ENCODE peak calls at places on chromosomes 6 and 20, in seven cellular contexts. W, N, H, Q, G, P and D are unnamed samples.

GRCh38 chr6:150537481-150537880 is 62.2 kb upstream of the PLEKHG1 start:
- DNase-seq in P (no peak), H (no peak), G (no peak), W (no peak), N (no peak), Q (no peak), D (no peak)

GRCh38 chr6:11172501-11173337 is 59.7 kb downstream of the NEDD9 start:
- DNase-seq in Q (peak; percentile 59), H (peak; percentile 63), G (peak; percentile 66), N (no peak), W (peak; percentile 95), P (no peak), D (peak; percentile 24)

GRCh38 chr6:112087916-112088315 is 525 bp downstream of the FAM229B start:
- DNase-seq in H (no peak), G (no peak), N (no peak), P (no peak), W (no peak), Q (no peak), D (no peak)

GRCh38 chr20:24837721-24838456 is 111.2 kb upstream of the CST7 start:
- DNase-seq in H (no peak), W (no peak), P (no peak), Q (no peak), N (no peak), G (no peak), D (no peak)

GRCh38 chr6:138242987-138243592 is 24.8 kb upstream of the PBOV1 start:
- DNase-seq in G (no peak), W (no peak), N (no peak), P (no peak), Q (no peak), H (no peak), D (no peak)

GRCh38 chr6:68634503-68635411 is at the start of gene ADGRB3:
- DNase-seq in P (no peak), G (peak; percentile 28), Q (peak; percentile 88), W (peak; percentile 74), N (peak; percentile 32), H (peak; percentile 93), D (peak; percentile 48)

GRCh38 chr6:139117734-139118133 is 17.1 kb upstream of the HECA start:
- DNase-seq in P (no peak), W (no peak), N (no peak), H (no peak), G (no peak), Q (no peak), D (no peak)

GRCh38 chr6:136360783-136361182 is 71.1 kb upstream of the BCLAF1 start:
- DNase-seq in P (no peak), Q (no peak), N (no peak), H (no peak), G (no peak), W (no peak), D (no peak)

GRCh38 chr6:26490576-26490964 is 9.5 kb upstream of the BTN1A1 start:
- DNase-seq in P (no peak), Q (no peak), H (no peak), G (no peak), N (no peak), W (no peak), D (no peak)

DNA sequence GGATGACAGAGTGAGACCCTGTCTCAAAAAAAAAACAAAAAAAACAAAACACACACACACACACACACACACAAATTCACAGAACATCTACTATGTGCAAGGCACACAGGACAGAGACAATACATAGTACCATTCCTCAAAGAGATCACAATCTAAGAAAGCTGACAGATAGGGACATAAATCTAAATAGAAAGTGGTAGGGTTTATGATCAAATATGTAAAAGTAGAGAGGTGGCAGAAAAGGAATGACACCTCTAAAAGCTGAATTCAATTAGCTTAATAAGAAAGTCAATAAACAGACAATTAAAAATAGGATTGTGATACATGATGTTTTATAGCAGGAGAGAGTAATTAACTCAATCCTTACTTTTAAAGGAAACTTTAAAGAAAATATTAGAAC is 41.5 kb downstream of the USP45 start:
- DNase-seq in W (no peak), P (no peak), G (no peak), N (no peak), H (no peak), Q (no peak), D (no peak)
- TF ChIP-seq TAF1 in W (no peak), P (no peak), G (no peak), N (no peak), H (no peak), Q (no peak), D (no peak)

GRCh38 chr20:61417221-61417941 is 165.3 kb downstream of the CDH4 start:
- DNase-seq in G (no peak), H (no peak), P (no peak), N (no peak), W (no peak), Q (no peak), D (no peak)

GRCh38 chr20:61419501-61419900 is 167.4 kb downstream of the CDH4 start:
- DNase-seq in W (no peak), Q (no peak), P (no peak), G (no peak), N (no peak), H (no peak), D (no peak)

GRCh38 chr20:61420056-61420455 is 168.0 kb downstream of the CDH4 start:
- DNase-seq in G (no peak), Q (no peak), H (no peak), N (no peak), P (no peak), W (no peak), D (no peak)

GRCh38 chr20:61420781-61421180 is 168.7 kb downstream of the CDH4 start:
- DNase-seq in N (no peak), H (no peak), P (no peak), W (no peak), G (no peak), Q (no peak), D (no peak)

GRCh38 chr20:61419010-61419409 is 166.9 kb downstream of the CDH4 start:
- DNase-seq in P (no peak), G (no peak), W (no peak), H (no peak), Q (no peak), N (no peak), D (no peak)
- TF ChIP-seq POLR2AphosphoS5 in P (no peak), G (no peak), W (no peak), H (no peak), Q (no peak), N (no peak), D (no peak)

GRCh38 chr6:1726341-1726763 is 116.6 kb downstream of the FOXC1 start:
- DNase-seq in Q (no peak), N (no peak), W (no peak), G (no peak), H (no peak), P (no peak), D (no peak)

GRCh38 chr6:1724616-1725015 is 114.9 kb downstream of the FOXC1 start:
- DNase-seq in Q (no peak), W (no peak), G (no peak), H (no peak), N (no peak), P (no peak), D (no peak)

GRCh38 chr6:1720620-1721322 is 111.1 kb downstream of the FOXC1 start:
- DNase-seq in G (no peak), Q (no peak), N (no peak), P (no peak), W (no peak), H (peak; percentile 72), D (no peak)

GRCh38 chr6:1722801-1723200 is 113.1 kb downstream of the FOXC1 start:
- DNase-seq in P (no peak), G (no peak), Q (no peak), N (no peak), H (no peak), W (no peak), D (no peak)

GRCh38 chr6:1724124-1724523 is 114.4 kb downstream of the FOXC1 start:
- DNase-seq in H (no peak), W (no peak), P (no peak), G (no peak), N (no peak), Q (no peak), D (no peak)
- TF ChIP-seq TAF1 in H (no peak), W (no peak), P (no peak), G (no peak), N (no peak), Q (no peak), D (no peak)

DNA sequence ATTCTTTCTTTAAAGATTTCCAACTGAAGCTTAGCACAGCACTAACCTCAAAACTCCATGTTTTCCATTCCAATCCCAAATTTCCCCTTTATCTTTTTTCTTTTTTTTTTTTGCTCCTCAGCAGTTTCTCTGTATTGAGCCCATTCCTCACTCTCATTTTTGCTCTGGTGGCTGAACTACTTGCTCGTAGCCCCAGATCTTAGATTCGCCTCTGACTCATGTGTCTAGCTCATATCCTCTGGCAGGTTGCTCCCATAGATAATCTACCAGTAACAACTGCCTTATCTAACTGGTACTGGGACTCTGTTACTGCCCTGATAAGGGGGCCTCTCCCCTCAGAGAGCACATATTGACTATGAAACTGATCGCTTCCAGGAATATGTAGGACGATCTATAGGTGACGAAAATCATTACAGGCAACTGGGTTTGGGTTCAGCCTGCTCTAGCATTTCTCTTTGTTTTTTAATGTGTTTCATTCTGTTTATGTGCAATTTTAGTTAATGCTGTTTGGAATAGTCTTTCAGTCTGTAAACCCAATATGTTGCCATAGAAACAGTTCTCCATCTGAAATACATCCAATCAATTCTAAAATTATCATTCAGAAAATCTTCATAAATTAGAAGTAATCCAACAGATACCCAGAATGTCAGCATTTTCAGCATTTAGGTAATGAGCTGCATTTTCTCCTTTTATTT is 34.6 kb upstream of the COL9A1 start:
- DNase-seq in H (no peak), G (no peak), N (no peak), W (no peak), P (no peak), Q (peak; percentile 93), D (no peak)
- TF ChIP-seq POLR2AphosphoS5 in H (no peak), G (no peak), N (no peak), W (no peak), P (no peak), Q (peak; percentile 100), D (no peak)

DNA sequence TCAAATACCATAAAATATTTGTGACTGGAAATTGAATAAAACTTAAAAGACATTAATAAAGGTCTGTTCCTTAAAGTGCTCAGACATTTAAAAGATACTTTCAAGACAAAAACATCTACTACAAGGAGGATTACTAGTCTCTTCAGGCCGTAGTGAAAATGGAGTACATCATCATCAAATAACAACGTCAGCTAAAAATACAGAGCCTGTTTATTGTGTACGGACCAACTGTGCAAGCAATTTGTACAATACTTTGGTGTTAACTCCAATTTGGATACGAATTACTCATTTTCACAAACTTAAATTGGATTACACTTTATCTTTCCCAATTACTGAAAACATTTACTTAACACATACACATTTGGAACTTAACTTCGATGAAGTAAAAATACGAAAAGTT is 852 bp downstream of the CYP39A1 start:
- DNase-seq in G (no peak), P (no peak), N (no peak), W (no peak), Q (no peak), H (no peak), D (no peak)
- TF ChIP-seq TAF1 in G (no peak), P (no peak), N (no peak), W (no peak), Q (no peak), H (no peak), D (no peak)